ENCODE peak calls at places on chromosomes 2 and 18, in ten cellular contexts. T is heart left ventricle, Z is GM12878, O is K562, C is uterus, R is adrenal gland, J is H1, Q is ovary, P is prostate gland, L is esophagus squamous epithelium. M is an unnamed sample.

GRCh38 chr2:54454922-54455583 is 1.1 kb upstream of the SPTBN1 start:
- DNase-seq in R (peak; percentile 45), O (no peak), Q (peak; percentile 61), L (no peak), C (peak; percentile 36), J (peak; percentile 62), P (peak; percentile 15), Z (no peak), T (no peak), M (no peak)

GRCh38 chr2:237858294-237859081 is 935 bp upstream of the RAMP1 start:
- DNase-seq in O (peak; percentile 37), Z (peak; percentile 11), T (peak; percentile 80), L (no peak), Q (peak; percentile 73), J (peak; percentile 69), C (peak; percentile 83), R (peak; percentile 66), P (peak; percentile 71), M (peak; percentile 93)

GRCh38 chr2:196759378-196759706 is 40.1 kb downstream of the GTF3C3 start:
- DNase-seq in T (no peak), O (no peak), R (no peak), L (no peak), J (no peak), P (no peak), Z (no peak), C (no peak), Q (no peak), M (no peak)

GRCh38 chr18:11859903-11860407 is 8.7 kb downstream of the CHMP1B start:
- DNase-seq in P (no peak), Q (no peak), R (no peak), O (peak; percentile 30), C (no peak), Z (no peak), T (no peak), J (peak; percentile 32), L (no peak), M (no peak)

GRCh38 chr2:152419944-152420813 is 85.2 kb downstream of the FMNL2 start:
- DNase-seq in P (no peak), Q (no peak), J (no peak), R (no peak), Z (no peak), T (no peak), C (no peak), L (no peak), O (no peak), M (no peak)

GRCh38 chr2:227513113-227513512 is 41.2 kb downstream of the AGFG1 start:
- DNase-seq in C (no peak), L (no peak), Q (no peak), J (no peak), O (no peak), Z (no peak), T (no peak), R (no peak), P (no peak), M (no peak)

GRCh38 chr2:148338544-148338943 is 306.0 kb upstream of the EPC2 start:
- DNase-seq in J (no peak), O (no peak), T (no peak), Z (no peak), R (no peak), C (no peak), Q (no peak), L (no peak), P (no peak), M (no peak)

GRCh38 chr18:26747131-26747475 is 118.4 kb downstream of the AQP4 start:
- DNase-seq in O (no peak), R (no peak), C (no peak), L (no peak), Q (no peak), Z (no peak), T (no peak), J (no peak), P (no peak), M (peak; percentile 17)

GRCh38 chr2:113842919-113843736 is 46.8 kb upstream of the ACTR3 start:
- DNase-seq in Q (no peak), Z (no peak), R (no peak), O (no peak), J (no peak), T (no peak), L (no peak), C (no peak), P (no peak), M (no peak)

GRCh38 chr18:76686737-76687231 is 135.6 kb upstream of the ZNF236 start:
- DNase-seq in J (peak; percentile 67), Z (peak; percentile 15), T (peak; percentile 61), O (no peak), Q (peak; percentile 67), P (peak; percentile 53), L (no peak), R (peak; percentile 69), C (peak; percentile 91), M (no peak)

GRCh38 chr2:134160793-134161504 is 92.9 kb upstream of the MGAT5 start:
- DNase-seq in R (peak; percentile 62), L (no peak), O (peak; percentile 24), T (peak; percentile 61), Z (no peak), C (no peak), J (no peak), Q (peak; percentile 45), P (no peak), M (no peak)

GRCh38 chr2:141362311-141362710 is 768.5 kb downstream of the LRP1B start:
- DNase-seq in O (no peak), P (no peak), J (no peak), R (no peak), Q (no peak), Z (no peak), C (no peak), T (no peak), L (no peak), M (no peak)

GRCh38 chr2:128319773-128320608 is 1.3 kb upstream of the HS6ST1 start:
- DNase-seq in Q (peak; percentile 48), C (no peak), Z (no peak), L (no peak), O (peak; percentile 19), P (no peak), R (no peak), T (no peak), J (peak; percentile 58), M (peak; percentile 87)

GRCh38 chr2:145161656-145162055 is 641.7 kb upstream of the ZEB2 start:
- DNase-seq in Q (no peak), C (no peak), R (no peak), T (no peak), P (no peak), Z (no peak), L (no peak), O (no peak), J (no peak), M (no peak)

GRCh38 chr2:164903214-164903613 is 52.1 kb downstream of the SLC38A11 start:
- DNase-seq in L (no peak), T (no peak), J (no peak), O (no peak), Q (no peak), P (no peak), R (no peak), C (no peak), Z (no peak), M (no peak)

GRCh38 chr2:26606847-26607190 is 34.3 kb downstream of the CIB4 start:
- DNase-seq in P (peak; percentile 80), Z (no peak), L (no peak), J (peak; percentile 41), C (no peak), O (no peak), Q (no peak), T (no peak), R (peak; percentile 15), M (no peak)

GRCh38 chr2:213923543-213923942 is 487.3 kb upstream of the VWC2L start:
- DNase-seq in T (no peak), C (no peak), O (no peak), J (no peak), L (no peak), Q (no peak), P (no peak), Z (no peak), R (no peak), M (no peak)

GRCh38 chr2:69054431-69054830 is 41.5 kb downstream of the ANTXR1 start:
- DNase-seq in R (no peak), Q (no peak), L (no peak), J (no peak), O (no peak), T (no peak), Z (peak; percentile 17), P (no peak), C (no peak), M (no peak)

GRCh38 chr18:58954986-58955385 is 90.3 kb downstream of the ZNF532 start:
- DNase-seq in P (no peak), T (no peak), O (no peak), L (no peak), Z (no peak), Q (no peak), J (no peak), C (no peak), R (no peak), M (no peak)
- H3K27me3 ChIP-seq in P (no peaks in the 10 kb centered on the region), T (no peaks in the 10 kb centered on the region), O (no peaks in the 10 kb centered on the region), L (no peaks in the 10 kb centered on the region), Z (no peaks in the 10 kb centered on the region), Q (no peaks in the 10 kb centered on the region), J (no peaks in the 10 kb centered on the region), C (no peaks in the 10 kb centered on the region), R (no peaks in the 10 kb centered on the region), M (no peaks in the 10 kb centered on the region)

DNA sequence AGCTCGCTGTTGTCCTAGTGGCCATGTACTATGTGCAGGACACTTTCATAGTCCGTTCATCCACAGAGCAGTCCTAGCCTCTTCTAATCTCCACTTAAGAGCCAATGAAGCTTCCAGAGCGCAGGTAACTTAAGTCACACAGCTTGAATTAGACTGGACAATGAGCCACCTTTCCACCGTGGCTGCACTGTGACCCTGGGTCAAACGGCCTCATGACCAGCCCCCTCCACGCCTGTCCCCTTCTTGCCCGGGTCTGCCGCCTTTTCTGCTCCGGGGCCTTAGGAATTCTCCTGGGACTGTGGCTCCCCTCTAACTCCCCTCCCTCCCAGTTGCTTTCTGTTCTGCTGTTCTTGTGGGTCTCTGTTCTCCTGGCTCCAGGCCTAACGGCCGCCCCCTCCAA is 8.4 kb upstream of the PRKCE start:
- DNase-seq in T (no peak), O (no peak), J (peak; percentile 56), R (no peak), C (peak; percentile 21), Q (no peak), L (no peak), Z (no peak), P (no peak), M (no peak)
- TF ChIP-seq POLR2A in T (no peak), O (no peak), J (no peak), R (no peak), C (no peak), Q (no peak), L (no peak), Z (no peak), P (no peak), M (no peak)

GRCh38 chr2:215973954-215974699 is 39.2 kb downstream of the MREG start:
- DNase-seq in L (no peak), T (no peak), J (no peak), P (no peak), R (no peak), Q (no peak), Z (no peak), O (no peak), C (no peak), M (no peak)
- TF ChIP-seq CTCF in L (no peak), T (no peak), J (no peak), P (no peak), R (no peak), Q (no peak), Z (no peak), O (no peak), C (no peak), M (no peak)

DNA sequence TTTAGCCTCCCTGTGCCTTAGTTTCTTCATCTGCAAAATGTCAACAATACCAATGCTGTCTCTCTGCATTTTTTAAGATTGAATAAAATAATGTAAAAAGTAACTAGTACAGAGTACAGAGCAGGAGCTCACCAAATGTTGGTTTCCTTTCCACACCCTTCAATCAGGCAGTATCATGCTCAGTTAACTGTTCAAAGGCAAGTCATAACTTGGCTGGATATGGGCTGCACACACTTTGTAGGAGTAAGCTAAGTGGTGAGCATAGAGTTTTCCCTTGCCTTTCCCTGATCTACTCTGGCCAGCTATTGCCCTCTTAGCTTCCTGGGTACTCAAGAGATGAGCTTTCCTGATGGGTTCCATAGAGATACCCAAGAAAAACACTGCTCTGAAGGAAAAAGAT is 77.9 kb downstream of the CYBRD1 start:
- DNase-seq in P (no peak), O (no peak), T (no peak), Q (no peak), C (no peak), L (no peak), Z (no peak), R (no peak), J (no peak), M (no peak)
- H3K27me3 ChIP-seq in P (no peaks in the 10 kb centered on the region), O (peaks cover 18% of the 10 kb centered on the region), T (no peaks in the 10 kb centered on the region), Q (no peaks in the 10 kb centered on the region), C (no peaks in the 10 kb centered on the region), L (no peaks in the 10 kb centered on the region), Z (no peaks in the 10 kb centered on the region), R (no peaks in the 10 kb centered on the region), J (no peaks in the 10 kb centered on the region), M (peaks cover 18% of the 10 kb centered on the region)

M was measured in esophagus muscularis mucosa.